ENCODE peak calls at places on chromosomes 6 and 20, in five cellular contexts. L is AG10803, Q is ovary, D is heart right ventricle, A is DND-41. R is an unnamed sample.

GRCh38 chr20:50415031-50415515 is 95.1 kb upstream of the PTPN1 start:
- DNase-seq in D (no peak), A (no peak), Q (no peak), L (no peak), R (no peak)

GRCh38 chr20:19308151-19308550 is 95.7 kb downstream of the SLC24A3 start:
- DNase-seq in A (no peak), D (no peak), L (no peak), Q (no peak), R (no peak)

GRCh38 chr6:28537509-28538140 is 11.9 kb downstream of the GPX5 start:
- DNase-seq in L (no peak), D (no peak), Q (no peak), A (no peak), R (peak; percentile 61)

GRCh38 chr6:166530211-166531045 is 56.0 kb downstream of the RAMACL start:
- DNase-seq in D (no peak), L (no peak), Q (no peak), A (no peak), R (no peak)

GRCh38 chr6:123716506-123716905 is 79.8 kb upstream of the TRDN start:
- DNase-seq in A (no peak), Q (no peak), D (no peak), L (no peak), R (no peak)

GRCh38 chr20:63811491-63811875 is 19.6 kb downstream of the ZBTB46 start:
- DNase-seq in Q (no peak), D (no peak), A (no peak), L (no peak), R (no peak)

GRCh38 chr6:149084761-149085574 is 232.5 kb upstream of the TAB2 start:
- DNase-seq in A (no peak), Q (no peak), L (no peak), D (no peak), R (no peak)

GRCh38 chr6:137416376-137417109 is 77.7 kb downstream of the OLIG3 start:
- DNase-seq in A (no peak), L (peak; percentile 16), D (no peak), Q (no peak), R (no peak)

GRCh38 chr6:52399511-52400315 is 20.4 kb upstream of the EFHC1 start:
- DNase-seq in A (peak; percentile 42), L (peak; percentile 68), Q (peak; percentile 47), D (peak; percentile 30), R (peak; percentile 57)

GRCh38 chr20:37538003-37538402 is 10.3 kb upstream of the BLCAP start:
- DNase-seq in A (no peak), D (no peak), L (peak; percentile 80), Q (no peak), R (no peak)

GRCh38 chr6:74044417-74045096 is 348.6 kb downstream of the CD109 start:
- DNase-seq in A (no peak), D (peak; percentile 32), Q (no peak), L (peak; percentile 44), R (no peak)

GRCh38 chr20:51678041-51678697 is 90.0 kb downstream of the ATP9A start:
- DNase-seq in L (peak; percentile 36), A (no peak), D (no peak), Q (peak; percentile 44), R (no peak)

GRCh38 chr6:164531745-164532144 is 777.7 kb downstream of the C6orf118 start:
- DNase-seq in A (no peak), Q (no peak), D (no peak), L (no peak), R (no peak)

GRCh38 chr6:107550241-107550840 is 60.4 kb downstream of the SOBP start:
- DNase-seq in D (no peak), L (no peak), Q (no peak), A (no peak), R (no peak)

GRCh38 chr6:159151266-159151855 is 17.8 kb upstream of the FNDC1 start:
- DNase-seq in L (peak; percentile 64), Q (no peak), A (peak; percentile 48), D (peak; percentile 40), R (peak; percentile 66)

GRCh38 chr6:82588020-82588419 is 224.4 kb downstream of the TPBG start:
- DNase-seq in A (no peak), L (no peak), D (no peak), Q (no peak), R (no peak)

GRCh38 chr6:82588859-82589412 is 225.3 kb downstream of the TPBG start:
- DNase-seq in A (no peak), Q (no peak), L (no peak), D (no peak), R (no peak)

DNA sequence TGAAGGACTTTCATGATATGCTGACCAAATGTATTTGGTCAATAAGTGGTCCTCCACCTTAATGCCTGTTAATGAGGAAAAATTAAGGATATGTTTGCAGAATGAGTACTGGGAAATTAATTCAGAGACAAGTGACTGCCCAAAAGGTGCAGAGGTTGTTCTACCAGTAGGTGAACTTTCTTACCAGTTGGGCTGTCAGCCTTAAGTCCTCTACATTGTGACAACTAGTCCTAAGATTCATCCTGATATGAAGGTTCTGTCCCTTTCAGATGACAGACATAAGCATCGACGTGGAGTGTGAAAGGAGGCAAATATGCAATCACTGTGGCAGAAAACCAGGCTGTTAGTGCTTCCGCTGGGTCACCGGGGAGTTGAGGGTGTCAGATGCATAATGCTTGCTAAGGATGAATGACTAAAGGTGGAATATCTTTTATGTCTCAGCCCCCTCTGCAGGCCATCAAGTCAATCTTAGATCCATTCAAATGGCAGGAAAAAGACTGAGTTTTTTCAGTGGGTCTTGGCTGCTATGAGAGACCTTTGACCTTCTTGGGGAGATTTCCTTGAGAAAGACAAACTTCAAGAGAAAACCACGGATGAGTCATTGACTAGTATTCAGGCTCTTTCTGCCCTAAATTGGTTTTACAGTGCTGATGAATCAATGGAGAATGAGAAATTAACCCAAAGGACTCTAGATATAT is 226.0 kb downstream of the TPBG start:
- DNase-seq in D (no peak), A (no peak), L (peak; percentile 49), Q (no peak), R (peak; percentile 2)
- TF ChIP-seq CTCF in D (peak; percentile 7), A (no peak), L (peak; percentile 30), Q (no peak), R (no peak)

DNA sequence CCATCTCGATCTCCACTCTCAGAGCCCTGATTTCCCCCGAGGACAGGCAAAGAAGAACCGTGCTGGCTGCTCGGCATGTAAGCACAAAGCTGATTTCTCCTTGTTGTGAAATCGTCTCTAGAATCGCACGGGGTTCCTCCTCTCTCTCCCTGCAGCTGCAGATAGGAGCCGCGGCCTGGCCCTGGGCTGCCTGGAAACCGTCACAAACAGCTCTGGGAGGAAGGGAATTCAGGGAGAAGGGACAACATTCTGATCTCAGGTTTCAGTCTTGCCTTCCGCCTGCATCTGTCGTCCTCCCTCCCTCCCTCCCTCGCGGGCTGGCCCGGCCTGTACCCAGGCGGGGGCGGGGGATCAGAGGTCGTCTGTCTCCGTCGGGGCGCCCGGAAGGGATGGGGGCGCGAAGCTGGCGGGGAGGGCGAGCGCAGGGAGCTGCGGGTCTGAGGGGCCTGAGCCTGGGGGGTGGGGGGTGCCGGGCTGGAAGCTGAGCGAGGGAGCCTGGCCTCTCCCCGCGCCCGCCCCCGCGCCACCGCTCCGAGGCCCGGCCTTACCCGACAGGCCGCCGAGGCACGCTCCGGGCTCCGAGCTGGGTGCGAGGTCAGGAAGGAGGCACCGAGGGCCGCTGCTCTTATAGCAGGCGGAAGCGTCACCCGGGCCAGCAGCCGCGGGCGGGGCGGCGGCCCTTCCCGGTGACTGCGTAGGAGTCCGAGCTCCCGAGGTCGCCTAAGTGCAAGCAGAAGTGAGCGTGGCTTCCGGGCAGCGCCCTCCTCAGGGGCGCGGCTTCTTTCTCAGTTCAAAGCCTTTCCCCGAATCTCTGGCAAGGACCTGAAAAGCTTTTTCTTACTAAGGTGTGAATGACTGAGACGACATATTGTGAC is at the start of gene SERPINB1:
- DNase-seq in L (peak; percentile 95), Q (peak; percentile 79), A (peak; percentile 64), D (peak; percentile 90), R (peak; percentile 95)
- TF ChIP-seq CTCF in L (peak; percentile 6), Q (no peak), A (no peak), D (peak; percentile 43), R (no peak)

GRCh38 chr6:41356838-41357237 is 21.4 kb downstream of the NCR2 start:
- DNase-seq in D (no peak), Q (no peak), L (no peak), A (no peak), R (no peak)
- TF ChIP-seq CTCF in D (no peak), Q (no peak), L (no peak), A (no peak), R (no peak)

DNA sequence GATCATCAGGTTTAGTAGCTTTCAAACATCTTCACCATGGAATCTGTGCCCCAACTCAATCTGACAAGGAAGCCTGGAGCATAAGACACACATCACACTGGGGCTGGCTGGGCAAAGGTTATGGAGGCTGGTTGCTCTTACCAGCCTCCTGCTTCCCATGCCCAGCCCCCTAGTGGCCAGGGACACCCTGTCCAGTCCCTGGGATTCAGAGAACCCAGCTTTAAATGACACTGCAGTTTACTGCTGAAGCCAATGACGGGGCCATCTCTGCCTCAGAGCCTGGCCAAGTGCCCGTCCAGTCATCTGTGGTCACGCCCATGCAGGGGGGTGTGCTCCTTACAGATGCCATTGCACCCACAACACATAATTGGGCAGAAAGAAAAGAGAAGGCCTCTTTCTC is 272.9 kb downstream of the SMOC2 start:
- DNase-seq in D (no peak), L (no peak), A (no peak), Q (no peak), R (no peak)
- TF ChIP-seq CTCF in D (peak; percentile 13), L (no peak), A (no peak), Q (no peak), R (no peak)

DNA sequence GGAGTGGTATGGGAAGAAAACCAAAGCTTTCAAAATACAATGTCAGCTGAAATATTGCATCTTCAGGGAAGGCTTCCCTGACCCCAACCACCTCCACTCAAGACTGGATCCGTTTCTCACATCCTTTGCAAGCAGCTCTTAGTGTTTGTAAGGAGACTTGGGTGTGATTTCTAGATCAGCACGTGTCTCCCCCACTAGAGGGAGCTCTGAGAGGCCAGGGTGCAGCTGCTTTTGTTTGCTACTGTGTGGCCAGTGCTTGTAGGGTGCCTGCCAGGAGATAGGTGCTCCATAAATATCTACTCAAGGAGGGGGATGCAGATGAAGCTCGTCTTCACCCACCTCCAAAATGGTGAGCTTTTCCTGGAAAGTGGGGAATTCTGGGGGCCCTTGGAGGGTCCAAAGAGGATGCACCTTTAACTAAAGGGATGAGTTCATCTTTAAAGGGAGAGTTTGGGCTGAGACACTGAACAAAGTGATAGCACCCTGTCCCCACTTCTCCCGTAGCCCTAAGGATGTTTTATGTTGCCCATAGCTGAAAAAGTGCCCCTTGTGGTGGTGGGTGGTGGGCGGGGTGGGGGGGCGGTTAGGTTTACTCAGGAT is 52.6 kb upstream of the MAFB start:
- DNase-seq in Q (no peak), A (peak; percentile 83), L (peak; percentile 45), D (peak; percentile 27), R (peak; percentile 60)
- TF ChIP-seq CTCF in Q (no peak), A (peak; percentile 94), L (peak; percentile 76), D (peak; percentile 57), R (peak; percentile 66)

R was measured in activated CD8-positive, alpha-beta T cell treated with anti-CD3 and anti-CD28 coated beads for 36 hours.